ENCODE peak calls at places on chromosomes 16 and 17, in ten cellular contexts. J, R, T, U, Q, I, Z, M, V and G are unnamed samples.

GRCh38 chr16:88013091-88013609 is 61.9 kb downstream of the BANP start:
- DNase-seq in U (peak; percentile 46), R (peak; percentile 49), J (no peak), M (no peak), Q (no peak), T (peak; percentile 71), Z (peak; percentile 85), V (peak; percentile 46), I (no peak), G (peak; percentile 67)

GRCh38 chr17:36544049-36544319 is 735 bp upstream of the GGNBP2 start:
- DNase-seq in V (peak; percentile 47), J (peak; percentile 50), Q (no peak), R (no peak), U (no peak), Z (no peak), T (peak; percentile 61), I (peak; percentile 32), M (peak; percentile 72), G (peak; percentile 63)

GRCh38 chr17:27585792-27586191 is 45.2 kb upstream of the LGALS9 start:
- DNase-seq in T (no peak), R (no peak), U (no peak), M (no peak), I (no peak), Z (no peak), V (no peak), Q (no peak), J (no peak), G (no peak)

GRCh38 chr17:40075216-40076100 is 12.7 kb downstream of the THRA start:
- DNase-seq in Q (peak; percentile 69), V (peak; percentile 94), R (peak; percentile 89), Z (peak; percentile 86), U (peak; percentile 95), J (peak; percentile 86), I (peak; percentile 74), M (peak; percentile 75), T (peak; percentile 88), G (peak; percentile 75)

GRCh38 chr17:41326173-41327145 is 10.9 kb upstream of the KRTAP17-1 start:
- DNase-seq in U (no peak), T (no peak), Z (no peak), M (no peak), V (no peak), I (no peak), J (no peak), Q (no peak), R (no peak), G (no peak)

GRCh38 chr17:60586288-60586974 is 13.6 kb upstream of the PPM1D start:
- DNase-seq in R (no peak), J (peak; percentile 54), U (no peak), Z (no peak), T (no peak), Q (no peak), M (peak; percentile 51), V (no peak), I (no peak), G (no peak)

GRCh38 chr17:21046215-21046614 is 3.4 kb upstream of the USP22 start:
- DNase-seq in I (no peak), V (no peak), T (no peak), Z (no peak), J (no peak), R (no peak), U (no peak), Q (no peak), M (no peak), G (no peak)

GRCh38 chr17:45222273-45222993 is 748 bp downstream of the FMNL1 start:
- DNase-seq in Q (no peak), I (no peak), M (no peak), J (peak; percentile 30), T (no peak), U (no peak), R (no peak), Z (no peak), V (no peak), G (peak; percentile 80)

GRCh38 chr16:67933805-67934204 is 2.1 kb upstream of the CTRL start:
- DNase-seq in T (no peak), Q (no peak), R (no peak), M (no peak), I (no peak), J (no peak), V (no peak), Z (no peak), U (no peak), G (no peak)

GRCh38 chr16:67930191-67930590 is 1.5 kb downstream of the CTRL start:
- DNase-seq in I (no peak), J (no peak), T (no peak), U (no peak), R (no peak), Q (no peak), M (no peak), V (no peak), Z (no peak), G (no peak)

GRCh38 chr16:67930678-67931211 is 917 bp downstream of the CTRL start:
- DNase-seq in Z (no peak), M (no peak), V (no peak), R (no peak), I (no peak), J (no peak), T (no peak), U (no peak), Q (no peak), G (no peak)

GRCh38 chr16:67932462-67932840 is 789 bp upstream of the CTRL start:
- DNase-seq in Z (no peak), M (no peak), U (no peak), T (no peak), Q (no peak), R (no peak), J (no peak), I (no peak), V (no peak), G (no peak)

DNA sequence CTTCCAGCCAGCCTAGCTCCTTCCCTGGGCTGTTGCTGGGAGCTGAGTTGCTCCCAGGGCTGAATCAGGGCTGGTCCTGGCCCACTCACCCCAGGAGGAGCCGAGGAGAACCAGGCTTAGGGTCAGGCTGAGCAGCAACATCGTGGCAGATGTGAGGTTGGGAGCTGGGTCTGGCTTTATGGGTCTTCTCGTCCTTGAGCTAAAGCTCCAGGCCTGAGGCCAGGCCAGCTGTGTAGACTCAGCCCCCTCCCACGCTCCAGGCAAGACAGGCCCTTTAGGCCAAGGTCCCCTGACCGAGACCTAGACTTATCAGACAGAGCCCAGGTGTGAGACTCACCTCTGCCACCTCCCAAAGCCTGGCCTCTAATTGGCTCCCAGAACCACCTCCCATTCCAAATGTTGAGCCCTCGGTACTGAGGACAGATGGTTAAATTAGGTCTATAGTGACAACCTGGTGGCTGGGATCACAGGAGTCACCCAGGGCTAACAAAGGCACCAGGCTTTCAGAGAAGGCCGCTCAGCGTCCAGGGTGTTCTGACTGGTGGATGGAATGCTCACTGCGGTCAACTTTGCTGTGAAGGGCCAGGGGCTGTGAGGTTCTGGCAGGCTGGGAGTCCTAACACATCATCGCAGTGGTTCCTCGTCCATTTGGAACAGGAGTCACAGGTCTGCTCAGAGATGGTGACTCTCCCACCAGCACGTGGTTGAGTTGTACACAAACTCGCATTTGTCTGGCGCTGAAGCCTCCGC is at the start of gene CTRL:
- DNase-seq in J (no peak), Z (no peak), U (no peak), Q (no peak), T (no peak), V (no peak), M (no peak), R (no peak), I (no peak), G (no peak)
- TF ChIP-seq CTCF in J (no peak), Z (no peak), U (no peak), Q (no peak), T (no peak), V (no peak), M (no peak), R (no peak), I (no peak), G (no peak)

DNA sequence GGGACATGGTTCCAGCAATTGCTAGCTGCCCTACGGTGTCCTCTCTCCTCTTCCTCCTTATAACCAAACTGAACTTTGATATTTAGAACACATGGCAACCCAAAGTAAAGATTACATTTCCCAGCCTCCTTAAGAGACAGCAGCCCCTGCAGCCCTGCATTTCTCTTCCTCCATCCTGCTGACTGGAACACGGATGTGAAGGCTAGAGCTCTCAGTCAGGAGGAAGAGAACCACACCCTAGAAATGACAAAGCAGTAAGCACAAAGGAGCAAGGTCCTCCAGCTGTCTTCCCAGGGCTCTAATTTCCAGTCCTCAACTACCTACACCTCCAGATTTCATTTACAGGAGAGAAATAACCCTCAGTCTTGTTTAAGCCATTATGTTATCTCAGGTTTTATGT is 10.9 kb downstream of the DYNC1LI2 start:
- DNase-seq in Q (no peak), M (peak; percentile 62), V (peak; percentile 32), I (no peak), J (no peak), R (no peak), T (no peak), Z (peak; percentile 65), U (no peak), G (no peak)
- H3K4me1 ChIP-seq in Q (peaks cover 20% of the 10 kb centered on the region), M (peaks cover 43% of the 10 kb centered on the region), V (peaks cover 25% of the 10 kb centered on the region), I (no peaks in the 10 kb centered on the region), J (peaks cover 2% of the 10 kb centered on the region), R (peaks cover 13% of the 10 kb centered on the region), T (peaks cover 47% of the 10 kb centered on the region), Z (peaks cover 38% of the 10 kb centered on the region), U (peaks cover 14% of the 10 kb centered on the region), G (peaks cover 46% of the 10 kb centered on the region)

GRCh38 chr16:30524575-30525571 is 1.5 kb downstream of the ZNF768 start:
- DNase-seq in I (no peak), Q (no peak), T (no peak), V (no peak), Z (no peak), U (peak; percentile 80), J (no peak), R (no peak), M (no peak), G (no peak)

GRCh38 chr16:30526823-30527634 is 663 bp upstream of the ZNF768 start:
- DNase-seq in Q (peak; percentile 94), T (peak; percentile 99), Z (peak; percentile 99), V (peak; percentile 99), M (peak; percentile 97), U (peak; percentile 100), J (peak; percentile 99), R (peak; percentile 98), I (peak; percentile 99), G (peak; percentile 99)

GRCh38 chr16:30523768-30524574 is 2.4 kb downstream of the ZNF768 start:
- DNase-seq in Q (no peak), V (no peak), I (no peak), U (peak; percentile 73), R (no peak), Z (no peak), J (no peak), M (no peak), T (no peak), G (no peak)

GRCh38 chr16:30526137-30526822 is at the start of gene ZNF768:
- DNase-seq in R (peak; percentile 56), V (no peak), M (peak; percentile 33), J (peak; percentile 87), I (peak; percentile 50), T (peak; percentile 64), Q (no peak), Z (peak; percentile 46), U (peak; percentile 85), G (peak; percentile 57)

GRCh38 chr16:30525844-30526136 is 576 bp downstream of the ZNF768 start:
- DNase-seq in V (no peak), U (no peak), J (no peak), M (no peak), R (no peak), T (no peak), Q (no peak), Z (no peak), I (no peak), G (no peak)
- H3K27ac ChIP-seq in V (peak overlapping the region; percentile 100), U (peak overlapping the region; percentile 93), J (no peak overlapping the region), M (peak overlapping the region; percentile 96), R (peak overlapping the region; percentile 97), T (peak overlapping the region; percentile 98), Q (peak overlapping the region; percentile 99), Z (peak overlapping the region; percentile 99), I (peak overlapping the region; percentile 96), G (peak overlapping the region; percentile 100)

GRCh38 chr16:50627419-50627818 is 53.7 kb downstream of the SNX20 start:
- DNase-seq in I (peak; percentile 84), T (no peak), U (peak; percentile 39), R (no peak), M (no peak), Z (peak; percentile 48), V (peak; percentile 35), Q (peak; percentile 37), J (peak; percentile 58), G (no peak)
- TF ChIP-seq CTCF in I (peak; percentile 60), T (peak; percentile 29), U (no peak), R (peak; percentile 17), M (no peak), Z (peak; percentile 37), V (no peak), Q (peak; percentile 51), J (peak; percentile 36), G (no peak)